ENCODE peak calls at places on chromosomes 2 and 18, in eight cellular contexts. P is Ammon's horn; B is substantia nigra; Y is OCI-LY7; M is cardiac septum; G is NCI-H146; Q is stimulated activated CD4-positive, alpha-beta T cell treated with anti-CD3 and anti-CD28 coated beads, Interleukin-1b, Interleukin-23, amount 100 ng/mL, for 24 hours; O is kidney tubule cell. L is an unnamed sample.
A peak's percentile ranks its signal among the peaks of the same experiment; 100 is the strongest.

GRCh38 chr18:74283255-74283554 is 8.6 kb downstream of the CYB5A start:
- DNase-seq in P (no peak), Y (no peak), O (peak; percentile 41), G (no peak), M (no peak), B (no peak), Q (no peak), L (no peak)

GRCh38 chr18:47054369-47054768 is 18.9 kb upstream of the ELOA2 start:
- DNase-seq in B (no peak), P (no peak), Q (no peak), G (no peak), Y (no peak), M (no peak), O (no peak), L (no peak)

GRCh38 chr18:10245517-10246175 is 208.8 kb upstream of the APCDD1 start:
- DNase-seq in Q (no peak), P (no peak), M (no peak), G (no peak), O (no peak), Y (no peak), B (no peak), L (no peak)

GRCh38 chr18:38752430-38752829 is 1186.8 kb upstream of the CELF4 start:
- DNase-seq in M (no peak), Q (no peak), P (peak; percentile 2), Y (no peak), G (no peak), B (no peak), O (no peak), L (no peak)

GRCh38 chr2:62596061-62596658 is 90.2 kb upstream of the TMEM17 start:
- DNase-seq in M (no peak), P (no peak), O (peak; percentile 70), Q (no peak), B (no peak), Y (no peak), G (no peak), L (no peak)

GRCh38 chr2:105290981-105291660 is 38.4 kb downstream of the TGFBRAP1 start:
- DNase-seq in O (no peak), G (no peak), B (no peak), Y (no peak), P (no peak), Q (no peak), M (no peak), L (no peak)

GRCh38 chr2:241179894-241180293 is 8.6 kb upstream of the ANO7 start:
- DNase-seq in M (no peak), Q (no peak), Y (no peak), P (peak; percentile 62), B (no peak), G (no peak), O (no peak), L (no peak)

GRCh38 chr2:203623616-203624015 is 82.8 kb upstream of the CD28 start:
- DNase-seq in Y (no peak), O (peak; percentile 45), Q (no peak), B (no peak), P (peak; percentile 23), G (no peak), M (no peak), L (no peak)

GRCh38 chr18:54517521-54517920 is 73.5 kb upstream of the DYNAP start:
- DNase-seq in P (no peak), Q (no peak), M (no peak), G (no peak), Y (no peak), B (no peak), O (no peak), L (no peak)

GRCh38 chr2:223762853-223763252 is 74.5 kb downstream of the AP1S3 start:
- DNase-seq in P (no peak), M (no peak), Y (no peak), Q (no peak), O (no peak), G (no peak), B (no peak), L (no peak)

GRCh38 chr2:23211987-23212583 is 172.9 kb upstream of the KLHL29 start:
- DNase-seq in M (no peak), Q (no peak), G (no peak), B (no peak), Y (no peak), O (peak; percentile 55), P (no peak), L (no peak)

GRCh38 chr2:239002591-239002959 is 154.7 kb downstream of the TWIST2 start:
- DNase-seq in Y (no peak), B (no peak), G (no peak), M (peak; percentile 58), P (no peak), O (no peak), Q (no peak), L (no peak)

GRCh38 chr2:79432731-79433146 is 80.1 kb upstream of the CTNNA2 start:
- DNase-seq in M (no peak), G (no peak), P (peak; percentile 88), O (no peak), Q (no peak), B (peak; percentile 10), Y (no peak), L (no peak)

L was measured in GOT3.